ENCODE peak calls at places on chromosomes 6 and 20, in seven cellular contexts. L, P, N, S, I, F and U are unnamed samples. For H3K4me1, the result is how much of the 10 kb centered on the place peaks cover.

GRCh38 chr6:26575494-26575939 is 21.2 kb upstream of the ABT1 start:
- DNase-seq in P (no peak), N (no peak), F (no peak), I (no peak), S (no peak), L (peak), U (no peak)

GRCh38 chr6:168684906-168685305 is 243.9 kb downstream of the SMOC2 start:
- DNase-seq in P (no peak), I (no peak), N (no peak), S (no peak), F (no peak), L (no peak), U (no peak)

GRCh38 chr6:157235600-157236039 is 87.7 kb downstream of the TMEM242 start:
- DNase-seq in P (peak), L (peak), F (peak), S (peak), N (no peak), I (peak), U (no peak)

GRCh38 chr6:16918586-16918985 is 157.3 kb upstream of the ATXN1 start:
- DNase-seq in I (no peak), L (no peak), S (no peak), P (no peak), F (no peak), N (no peak), U (no peak)

GRCh38 chr20:55054443-55054842 is 579.0 kb downstream of the DOK5 start:
- DNase-seq in N (no peak), L (no peak), P (no peak), S (no peak), I (no peak), F (no peak), U (no peak)

GRCh38 chr6:12882761-12883290 is 166.3 kb downstream of the PHACTR1 start:
- DNase-seq in L (no peak), F (no peak), S (no peak), P (no peak), N (no peak), I (no peak), U (no peak)

GRCh38 chr20:57594092-57594911 is 25.9 kb downstream of the ZBP1 start:
- DNase-seq in L (peak), I (peak), S (no peak), F (peak), P (peak), N (peak), U (peak)

GRCh38 chr20:48638546-48638945 is 189.3 kb downstream of the PREX1 start:
- DNase-seq in I (no peak), S (no peak), N (no peak), L (no peak), F (no peak), P (no peak), U (peak)

GRCh38 chr20:19942611-19943010 is 74.6 kb upstream of the NAA20 start:
- DNase-seq in P (no peak), I (no peak), S (no peak), L (no peak), N (no peak), F (no peak), U (no peak)

GRCh38 chr6:12476484-12476883 is 186.3 kb downstream of the EDN1 start:
- DNase-seq in F (no peak), N (no peak), S (no peak), P (no peak), L (no peak), I (no peak), U (no peak)

DNA sequence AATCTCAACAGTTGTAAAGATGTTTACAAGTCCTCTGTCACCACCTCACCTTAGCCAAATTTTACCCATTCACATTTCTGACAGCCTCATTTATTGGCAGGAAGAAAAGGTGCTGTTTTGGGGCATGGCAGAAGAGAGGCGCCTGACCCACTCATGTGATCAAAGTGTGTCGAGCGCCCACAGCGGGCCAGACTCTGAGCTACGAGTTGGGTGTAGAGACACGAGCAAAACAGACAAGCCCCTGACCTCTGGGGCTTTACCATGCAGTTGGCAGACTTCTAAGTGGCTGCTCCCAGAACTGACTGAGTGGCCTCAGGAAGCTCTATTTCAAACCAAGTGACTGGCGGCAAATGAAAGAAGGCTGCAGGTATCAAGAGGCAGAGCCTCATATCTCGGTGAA is 167.0 kb downstream of the SOBP start:
- DNase-seq in P (peak), I (no peak), L (no peak), N (no peak), F (no peak), S (no peak), U (no peak)
- H3K4me1 ChIP-seq in P (under half), I (under half), L (under half), N (under half), F (half or more), S (under half), U (under half)

GRCh38 chr20:310645-311044 is 13.3 kb downstream of the ZCCHC3 start:
- DNase-seq in L (no peak), F (no peak), P (no peak), S (no peak), N (no peak), I (no peak), U (no peak)
- H3K4me3 ChIP-seq in L (peak), F (peak), P (peak), S (peak), N (peak), I (peak), U (no peak)

DNA sequence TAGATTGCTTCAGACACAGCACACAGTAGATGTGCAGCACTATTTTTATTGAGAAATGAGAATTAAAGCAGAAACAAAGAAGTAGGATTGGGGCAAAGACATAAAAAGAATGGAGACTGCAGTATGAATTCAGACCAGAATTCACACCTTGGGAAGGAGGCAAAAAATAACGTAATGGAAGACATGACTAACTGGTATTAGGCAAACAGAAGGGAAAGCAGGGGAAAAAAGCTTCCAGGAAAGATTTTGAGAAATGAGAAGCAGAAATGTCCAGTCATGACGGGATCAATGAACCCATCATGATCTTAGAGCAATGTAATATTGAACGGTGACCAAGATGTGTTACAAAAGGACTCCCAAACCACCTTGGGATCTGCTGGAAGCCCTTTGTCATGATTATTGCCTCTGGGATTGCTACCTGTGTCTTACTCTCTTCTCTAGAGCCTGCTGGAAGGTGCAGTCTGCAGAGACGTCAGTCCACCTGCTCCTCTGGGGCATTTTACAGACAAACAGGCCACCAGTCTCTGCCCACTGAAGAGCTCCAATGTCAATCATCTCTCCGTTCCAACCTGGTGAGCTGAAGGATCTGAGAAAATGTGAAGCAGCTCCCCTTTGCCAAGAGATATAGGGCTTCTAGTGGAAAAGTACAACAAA is 8.7 kb downstream of the NUDT3 start:
- DNase-seq in S (no peak), P (no peak), F (no peak), N (no peak), I (no peak), L (peak), U (peak)
- H3K27ac ChIP-seq in S (no peak), P (peak), F (peak), N (no peak), I (no peak), L (no peak), U (no peak)

DNA sequence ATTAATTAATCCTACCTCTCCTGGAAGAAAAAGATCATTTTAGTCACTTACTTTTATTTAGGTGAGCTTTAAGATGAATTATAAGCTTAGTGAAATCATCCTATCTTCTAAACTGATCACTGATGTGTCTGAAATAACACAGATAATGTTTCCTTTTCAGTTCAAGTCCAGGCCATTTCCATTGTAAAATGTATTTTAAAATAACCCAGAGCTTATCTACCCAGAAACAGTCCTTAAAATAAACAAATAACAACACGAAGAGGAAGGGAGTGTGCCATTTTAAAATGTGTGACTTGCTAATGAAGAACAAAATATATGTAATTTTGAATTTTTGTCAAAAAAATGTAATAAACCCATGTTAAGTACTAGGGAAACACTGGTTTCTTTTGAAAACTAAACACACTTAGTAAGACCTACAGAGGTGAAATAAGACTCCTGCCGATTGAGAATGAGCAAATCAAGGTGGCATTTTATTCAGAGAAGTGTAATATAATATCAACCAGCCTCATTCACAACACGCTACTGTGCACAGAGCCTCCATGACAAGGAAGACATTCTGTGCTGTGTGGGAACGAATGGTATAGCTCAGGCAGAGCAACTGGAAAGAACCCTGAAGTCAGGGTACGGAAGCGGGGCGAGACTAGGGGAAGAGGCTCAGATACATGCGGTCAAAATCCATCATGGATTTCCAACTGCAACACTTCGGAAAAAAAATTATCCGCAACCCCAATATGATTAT is 7.7 kb downstream of the LRP11 start:
- DNase-seq in N (no peak), P (no peak), I (no peak), S (no peak), F (no peak), L (no peak), U (peak)
- H3K4me1 ChIP-seq in N (under half), P (under half), I (under half), S (under half), F (under half), L (under half), U (half or more)

GRCh38 chr6:44271406-44271723 is 1.1 kb downstream of the TMEM151B start:
- DNase-seq in P (no peak), F (peak), N (no peak), I (no peak), S (no peak), L (no peak), U (no peak)

GRCh38 chr6:44268095-44268628 is 2.1 kb upstream of the TMEM151B start:
- DNase-seq in F (peak), P (no peak), L (peak), S (peak), I (peak), N (peak), U (peak)

GRCh38 chr6:44270526-44271405 is 516 bp downstream of the TMEM151B start:
- DNase-seq in I (no peak), L (peak), F (peak), N (no peak), S (no peak), P (no peak), U (no peak)

GRCh38 chr6:44269921-44270525 is at the start of gene TMEM151B:
- DNase-seq in S (no peak), L (peak), I (no peak), F (peak), N (no peak), P (no peak), U (no peak)

GRCh38 chr6:44269168-44269920 is 906 bp upstream of the TMEM151B start:
- DNase-seq in L (no peak), P (no peak), S (no peak), N (no peak), F (peak), I (no peak), U (no peak)
- H3K4me3 ChIP-seq in L (no peak), P (no peak), S (no peak), N (no peak), F (no peak), I (no peak), U (no peak)

GRCh38 chr20:11469795-11470495 is 447.7 kb upstream of the BTBD3 start:
- DNase-seq in I (no peak), S (no peak), F (no peak), P (no peak), L (no peak), N (no peak), U (no peak)

GRCh38 chr20:11468880-11469279 is 448.8 kb upstream of the BTBD3 start:
- DNase-seq in S (no peak), N (no peak), F (no peak), L (no peak), P (no peak), I (no peak), U (no peak)

DNA sequence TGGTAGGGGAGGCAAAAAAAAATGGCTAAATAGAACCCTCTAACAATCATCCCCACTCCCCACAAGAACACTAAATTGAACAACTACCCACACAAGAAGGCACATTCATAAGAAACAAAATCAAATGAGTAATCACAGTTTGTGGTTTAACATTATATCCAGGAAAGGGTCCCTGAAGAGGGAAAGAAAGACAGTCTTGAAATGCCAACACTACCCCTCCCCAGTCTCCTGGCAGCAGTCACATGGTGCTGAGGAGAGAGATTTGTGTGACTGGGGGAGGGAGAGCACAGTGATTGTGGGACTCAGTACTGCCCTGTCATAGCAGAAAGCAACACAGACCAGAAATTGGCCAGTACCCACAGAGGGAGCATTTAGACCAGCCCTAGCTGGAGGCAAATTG is 443.7 kb upstream of the BTBD3 start:
- DNase-seq in P (no peak), F (no peak), L (no peak), S (no peak), N (no peak), I (no peak), U (no peak)
- H3K27ac ChIP-seq in P (no peak), F (no peak), L (no peak), S (no peak), N (no peak), I (no peak), U (peak)

DNA sequence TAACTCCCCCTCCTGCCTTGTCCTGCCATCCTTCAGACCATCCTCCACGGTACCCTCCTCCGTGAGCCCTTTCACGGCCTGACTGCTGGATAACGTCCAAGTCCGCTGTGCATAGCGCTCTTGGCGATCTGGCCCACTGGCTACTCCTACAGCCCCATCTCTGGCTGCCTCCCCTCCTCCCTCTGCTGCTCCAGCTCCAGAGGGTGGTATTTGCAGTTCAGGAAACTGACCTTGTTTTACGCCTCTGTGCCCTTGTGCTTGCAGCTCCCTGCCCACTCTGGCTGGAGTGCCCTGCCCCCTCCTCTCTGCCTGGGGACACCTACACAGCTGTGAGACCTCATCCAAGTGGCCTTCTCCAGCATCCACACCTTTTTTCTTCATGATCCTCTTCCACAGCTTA is 6.5 kb upstream of the RREB1 start:
- DNase-seq in I (no peak), F (no peak), L (no peak), P (no peak), N (no peak), S (no peak), U (no peak)
- H3K4me1 ChIP-seq in I (under half), F (under half), L (under half), P (under half), N (under half), S (under half), U (under half)

DNA sequence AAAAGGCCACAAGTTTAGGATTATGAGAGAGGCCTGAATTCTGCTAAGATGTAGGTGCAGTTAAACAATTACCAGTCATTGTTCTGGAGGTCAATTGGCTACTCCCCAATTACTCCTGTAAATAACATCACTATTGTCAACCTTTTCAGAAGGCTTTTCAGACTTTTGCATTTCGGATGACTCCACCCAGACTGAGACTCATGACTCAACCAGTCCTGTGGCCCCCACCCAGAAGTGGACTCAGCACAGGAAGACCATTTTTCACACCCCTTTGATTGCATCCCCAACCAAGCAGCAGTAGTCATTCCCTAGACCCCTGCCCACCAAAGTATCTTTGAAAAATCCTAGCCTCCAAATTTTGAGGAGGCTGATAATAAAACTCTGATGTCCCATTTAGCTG is 139.3 kb upstream of the SLC22A16 start:
- DNase-seq in I (no peak), L (no peak), N (no peak), S (no peak), F (no peak), P (no peak), U (no peak)
- H3K4me3 ChIP-seq in I (no peak), L (no peak), N (no peak), S (no peak), F (no peak), P (no peak), U (no peak)